ENCODE peak calls at places on chromosomes 16 and 17, in five cellular contexts. D, Q, L, G and N are unnamed samples.

GRCh38 chr16:1674751-1675664 is 3.1 kb upstream of the JPT2 start:
- DNase-seq in Q (no peak), L (no peak), G (no peak), D (no peak), N (no peak)

GRCh38 chr17:82050152-82050760 is 1.4 kb downstream of the RFNG start:
- DNase-seq in G (no peak), D (no peak), Q (no peak), L (no peak), N (no peak)

GRCh38 chr17:30299000-30299399 is 7.3 kb upstream of the BLMH start:
- DNase-seq in L (no peak), Q (no peak), G (no peak), D (peak; percentile 34), N (no peak)

GRCh38 chr17:50602514-50603235 is 32.0 kb upstream of the ABCC3 start:
- DNase-seq in L (no peak), D (no peak), G (no peak), Q (no peak), N (no peak)

GRCh38 chr17:43810226-43810715 is 22.7 kb downstream of the MPP3 start:
- DNase-seq in L (no peak), Q (no peak), G (no peak), D (no peak), N (no peak)

GRCh38 chr17:73705594-73705993 is 61.3 kb upstream of the SDK2 start:
- DNase-seq in D (peak; percentile 76), L (no peak), G (no peak), Q (no peak), N (no peak)

GRCh38 chr17:80959330-80960036 is 32.2 kb upstream of the CHMP6 start:
- DNase-seq in L (no peak), Q (no peak), D (no peak), G (no peak), N (no peak)

GRCh38 chr17:5499790-5500189 is 13.4 kb downstream of the MIS12 start:
- DNase-seq in G (no peak), D (no peak), L (peak; percentile 62), Q (no peak), N (no peak)

GRCh38 chr17:48373882-48374281 is 56.1 kb downstream of the SKAP1 start:
- DNase-seq in Q (no peak), D (no peak), G (no peak), L (no peak), N (no peak)

GRCh38 chr17:29140051-29140582 is 40.1 kb downstream of the MYO18A start:
- DNase-seq in G (no peak), Q (no peak), D (no peak), L (peak; percentile 79), N (peak; percentile 76)

GRCh38 chr17:4241535-4241934 is 22.2 kb downstream of the ANKFY1 start:
- DNase-seq in Q (no peak), G (no peak), L (no peak), D (no peak), N (no peak)

GRCh38 chr16:11052080-11052808 is 107.9 kb downstream of the CLEC16A start:
- DNase-seq in Q (peak; percentile 61), L (no peak), D (no peak), G (no peak), N (peak; percentile 41)

GRCh38 chr17:50129946-50130777 is at the start of gene SAMD14:
- DNase-seq in Q (no peak), D (no peak), G (no peak), L (no peak), N (peak; percentile 82)

GRCh38 chr16:2032285-2033056 is 5.8 kb downstream of the NHERF2 start:
- DNase-seq in Q (no peak), G (no peak), D (no peak), L (no peak), N (peak; percentile 57)

GRCh38 chr17:73226556-73227172 is 33.8 kb downstream of the COG1 start:
- DNase-seq in Q (no peak), G (peak; percentile 18), L (no peak), D (no peak), N (no peak)

GRCh38 chr17:68431661-68432071 is 25.6 kb downstream of the WIPI1 start:
- DNase-seq in D (peak; percentile 50), L (peak; percentile 57), Q (no peak), G (peak; percentile 25), N (peak; percentile 45)

GRCh38 chr16:13471036-13471435 is 448.9 kb upstream of the ERCC4 start:
- DNase-seq in L (no peak), Q (no peak), G (no peak), D (no peak), N (no peak)

GRCh38 chr16:4765511-4766474 is 1.2 kb downstream of the ZNF500 start:
- DNase-seq in Q (no peak), L (no peak), G (peak; percentile 75), D (no peak), N (no peak)

GRCh38 chr17:58303981-58304734 is 23.4 kb upstream of the MPO start:
- DNase-seq in Q (no peak), D (peak; percentile 63), L (peak; percentile 84), G (peak; percentile 52), N (peak; percentile 90)

GRCh38 chr17:80599546-80600305 is 55.1 kb downstream of the RPTOR start:
- DNase-seq in G (peak; percentile 89), L (no peak), Q (no peak), D (peak; percentile 69), N (peak; percentile 27)

GRCh38 chr17:6408271-6408670 is 26.6 kb downstream of the AIPL1 start:
- DNase-seq in D (no peak), Q (no peak), L (no peak), G (no peak), N (no peak)

GRCh38 chr17:7237761-7238417 is 1.4 kb downstream of the PHF23 start:
- DNase-seq in Q (no peak), G (peak; percentile 68), D (peak; percentile 78), L (peak; percentile 94), N (peak; percentile 89)

GRCh38 chr17:9120471-9120870 is 99.2 kb downstream of the NTN1 start:
- DNase-seq in Q (no peak), L (peak; percentile 65), D (peak; percentile 19), G (peak; percentile 8), N (peak; percentile 14)

GRCh38 chr16:2787961-2788360 is 601 bp upstream of the PRSS33 start:
- DNase-seq in D (no peak), G (no peak), L (no peak), Q (no peak), N (no peak)

GRCh38 chr17:28326114-28326513 is 7.1 kb downstream of the TMEM97 start:
- DNase-seq in G (no peak), Q (no peak), D (no peak), L (peak; percentile 8), N (no peak)

GRCh38 chr16:85846461-85846860 is 47.0 kb downstream of the COX4I1 start:
- DNase-seq in D (no peak), G (no peak), Q (no peak), L (no peak), N (no peak)

GRCh38 chr16:85844169-85844481 is 44.6 kb downstream of the COX4I1 start:
- DNase-seq in G (no peak), Q (no peak), D (no peak), L (no peak), N (no peak)

GRCh38 chr16:85843471-85844168 is 44.1 kb downstream of the COX4I1 start:
- DNase-seq in D (no peak), Q (no peak), L (no peak), G (no peak), N (no peak)

GRCh38 chr16:85845276-85845675 is 45.8 kb downstream of the COX4I1 start:
- DNase-seq in G (no peak), Q (no peak), D (no peak), L (no peak), N (no peak)

DNA sequence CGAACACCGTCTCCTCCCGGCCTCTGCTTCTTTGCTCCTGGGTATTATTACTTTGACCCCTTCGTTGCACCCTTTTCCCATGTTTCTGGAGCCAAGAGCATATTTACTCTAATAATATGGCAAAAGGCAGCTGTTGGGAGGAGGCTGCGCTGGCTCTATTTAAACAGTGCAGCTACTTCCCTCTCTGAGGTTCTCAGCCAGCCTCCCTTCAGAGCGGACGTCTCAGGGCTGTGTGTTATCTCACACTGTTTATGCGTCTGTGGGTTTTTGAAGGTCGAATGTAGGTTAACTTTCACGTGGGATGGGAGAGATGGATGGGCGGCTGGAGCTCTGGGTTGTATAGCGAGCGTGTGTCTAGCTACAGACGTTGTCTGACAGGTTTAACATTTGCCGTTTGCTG is 45.3 kb downstream of the COX4I1 start:
- DNase-seq in G (peak; percentile 29), L (no peak), Q (no peak), D (no peak), N (no peak)
- TF ChIP-seq HDAC2 in G (peak; percentile 72), L (no peak), Q (no peak), D (no peak), N (no peak)

GRCh38 chr16:70664325-70665112 is 18.2 kb downstream of the IL34 start:
- DNase-seq in Q (no peak), L (no peak), G (no peak), D (no peak), N (no peak)
- TF ChIP-seq CTCF in Q (no peak), L (no peak), G (no peak), D (no peak), N (no peak)

GRCh38 chr16:31142109-31143035 is 6.8 kb upstream of the PRSS8 start:
- DNase-seq in D (peak; percentile 99), G (peak; percentile 98), Q (peak; percentile 89), L (peak; percentile 99), N (peak; percentile 100)

GRCh38 chr16:31136287-31136662 is 748 bp upstream of the PRSS8 start:
- DNase-seq in L (no peak), D (no peak), G (no peak), Q (no peak), N (no peak)

GRCh38 chr16:31141489-31142108 is 6.1 kb upstream of the PRSS8 start:
- DNase-seq in G (no peak), Q (no peak), D (no peak), L (no peak), N (no peak)

GRCh38 chr16:31135535-31136286 is at the start of gene PRSS8:
- DNase-seq in Q (no peak), G (no peak), D (no peak), L (peak; percentile 83), N (peak; percentile 61)

DNA sequence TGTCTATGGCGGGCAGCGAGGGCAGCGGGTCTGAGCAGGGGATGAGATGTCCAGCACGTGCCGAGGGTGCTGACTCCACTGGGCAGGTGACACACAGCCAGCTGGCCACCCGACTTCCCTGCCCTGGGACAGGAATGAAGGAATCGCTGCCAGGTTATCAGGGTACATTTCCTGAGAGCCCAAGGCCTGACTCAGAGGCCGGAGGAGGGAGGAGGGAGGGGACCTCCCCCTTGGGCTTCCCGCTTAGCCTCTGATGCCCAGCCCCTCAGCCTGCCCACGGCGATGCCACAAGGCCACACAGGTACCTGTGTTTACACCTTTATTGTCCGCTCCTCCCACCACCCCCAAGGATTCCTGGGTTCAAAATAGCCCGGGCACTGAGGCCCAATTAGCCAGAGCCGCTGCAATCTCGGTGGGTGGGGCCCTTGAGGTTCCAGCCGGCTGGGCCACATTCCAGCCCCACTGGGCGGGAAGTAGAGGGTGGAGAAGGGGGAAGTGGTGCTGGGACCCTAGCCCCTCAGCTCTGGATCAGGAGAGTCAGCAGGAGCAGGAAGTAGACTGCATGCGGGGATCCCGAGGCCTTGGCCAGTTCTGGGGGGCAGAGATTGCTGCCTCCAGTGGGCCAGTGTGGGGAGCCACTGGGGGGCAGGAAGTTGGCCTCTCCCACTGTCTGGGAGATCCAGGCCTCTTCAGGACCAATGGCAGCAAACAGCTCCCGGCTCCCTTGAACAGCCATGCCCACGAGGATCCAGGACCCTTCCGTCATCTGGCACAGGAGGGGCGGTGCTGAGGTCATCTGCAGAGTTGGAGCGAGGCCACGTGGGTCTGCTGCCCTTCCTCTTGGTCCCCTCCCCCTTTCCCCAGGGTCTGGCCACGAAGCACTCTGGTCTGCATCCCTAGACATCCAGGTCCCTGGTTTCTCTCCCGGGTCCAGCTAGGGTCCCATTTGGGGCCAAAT is 3.4 kb upstream of the PRSS8 start:
- DNase-seq in L (peak; percentile 70), G (peak; percentile 41), D (peak; percentile 64), Q (no peak), N (no peak)
- TF ChIP-seq EP300 in L (no peak), G (no peak), D (no peak), Q (no peak), N (no peak)

GRCh38 chr16:57804111-57804837 is 2.0 kb upstream of the KIFC3 start:
- DNase-seq in D (no peak), G (no peak), Q (no peak), L (no peak), N (no peak)
- TF ChIP-seq HDAC2 in D (no peak), G (no peak), Q (no peak), L (no peak), N (no peak)